ENCODE peak calls at places on chromosomes 7 and 10, in nine cellular contexts. B is OCI-LY7, U is MM.1S, D is hepatocyte, V is SK-N-SH, Z is GM23338, L is PC-3, W is HCT116, Y is neural progenitor cell. P is an unnamed sample.

GRCh38 chr10:71729023-71729649 is 9.6 kb upstream of the C10orf105 start:
- DNase-seq in B (peak; percentile 28), U (no peak), D (no peak), V (peak; percentile 79), Z (no peak), L (peak; percentile 69), W (no peak), Y (no peak), P (no peak)

GRCh38 chr7:138116156-138116555 is 39.9 kb downstream of the AKR1D1 start:
- DNase-seq in B (no peak), U (no peak), D (peak; percentile 73), V (no peak), Z (no peak), L (peak; percentile 68), W (no peak), Y (no peak), P (peak; percentile 18)

GRCh38 chr7:76426246-76426645 is 1.5 kb downstream of the ZP3 start:
- DNase-seq in B (no peak), U (no peak), D (no peak), V (no peak), Z (no peak), L (no peak), W (no peak), Y (no peak), P (no peak)

GRCh38 chr7:132519936-132520335 is 56.3 kb downstream of the PLXNA4 start:
- DNase-seq in B (no peak), U (no peak), D (no peak), V (no peak), Z (no peak), L (no peak), W (no peak), Y (no peak), P (peak; percentile 7)

GRCh38 chr10:2985729-2986232 is 81.6 kb upstream of the PFKP start:
- DNase-seq in B (no peak), U (no peak), D (peak; percentile 87), V (no peak), Z (no peak), L (peak; percentile 64), W (peak; percentile 73), Y (no peak), P (peak; percentile 78)

GRCh38 chr7:92904292-92905131 is 68.1 kb upstream of the CDK6 start:
- DNase-seq in B (no peak), U (no peak), D (peak; percentile 29), V (peak; percentile 27), Z (peak; percentile 36), L (peak; percentile 94), W (peak; percentile 88), Y (no peak), P (peak; percentile 95)

GRCh38 chr7:146002431-146003078 is 114.0 kb upstream of the CNTNAP2 start:
- DNase-seq in B (peak; percentile 95), U (peak; percentile 98), D (no peak), V (no peak), Z (no peak), L (peak; percentile 8), W (no peak), Y (no peak), P (no peak)

GRCh38 chr10:55266797-55267196 is 465.8 kb upstream of the PCDH15 start:
- DNase-seq in B (no peak), U (no peak), D (no peak), V (no peak), Z (peak; percentile 10), L (no peak), W (no peak), Y (no peak), P (no peak)

GRCh38 chr7:128738570-128739047 is 550 bp upstream of the CALU start:
- DNase-seq in B (peak; percentile 3), U (no peak), D (no peak), V (peak; percentile 18), Z (no peak), L (no peak), W (no peak), Y (no peak), P (peak; percentile 81)

GRCh38 chr10:80289451-80290287 is at the start of gene MAT1A:
- DNase-seq in B (no peak), U (no peak), D (peak; percentile 56), V (no peak), Z (peak; percentile 85), L (no peak), W (peak; percentile 74), Y (no peak), P (peak; percentile 17)

DNA sequence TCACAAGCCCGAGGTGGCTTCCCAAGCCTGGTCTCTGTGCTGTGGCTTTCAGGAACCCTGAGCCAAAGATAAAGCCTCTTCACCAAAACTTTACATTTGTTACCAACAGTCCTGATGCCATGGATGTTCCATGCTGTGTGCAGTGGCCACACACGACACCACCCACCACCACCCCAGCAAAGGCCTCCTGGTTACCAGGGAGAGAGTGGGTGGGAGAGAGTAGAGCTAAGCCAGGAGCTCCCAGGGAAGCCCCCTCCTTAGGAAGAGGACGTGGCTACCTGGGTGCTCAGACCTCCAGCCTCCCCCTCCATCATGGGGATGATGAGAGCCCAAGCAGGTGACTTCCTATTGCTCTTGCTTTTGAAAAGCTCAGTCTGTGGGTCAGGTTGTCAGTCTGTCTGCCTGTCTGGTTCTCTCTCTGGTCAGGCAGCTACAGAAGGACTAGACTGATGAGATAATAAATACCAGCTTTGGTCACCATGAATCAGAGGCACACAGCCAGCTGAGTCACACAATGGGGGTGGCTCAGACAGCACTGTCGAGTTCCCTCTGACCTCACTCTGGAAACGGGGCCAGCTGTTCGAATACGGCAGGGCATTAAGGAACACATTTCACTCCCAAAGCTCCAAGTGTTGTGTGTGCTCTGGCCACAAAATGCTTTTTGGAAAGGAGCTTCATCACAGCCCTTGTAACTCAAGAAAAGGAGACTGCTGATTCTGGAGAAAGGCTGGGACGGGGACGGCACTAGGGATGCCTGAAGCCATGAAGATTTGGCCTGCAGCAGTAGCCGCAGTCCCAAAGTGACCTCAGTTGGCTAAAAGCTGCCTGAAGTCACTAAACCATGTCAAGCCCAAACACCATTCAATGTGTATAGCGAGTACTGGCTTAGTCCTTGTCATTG is 166.0 kb downstream of the FANK1 start:
- DNase-seq in B (no peak), U (no peak), D (peak; percentile 68), V (no peak), Z (no peak), L (peak; percentile 95), W (peak; percentile 82), Y (no peak), P (peak; percentile 99)
- TF ChIP-seq EZH2phosphoT487 in B (no peak), U (no peak), D (no peak), V (no peak), Z (no peak), L (no peak), W (no peak), Y (no peak), P (no peak)

GRCh38 chr7:150338166-150338829 is 3.1 kb downstream of the RARRES2 start:
- DNase-seq in B (no peak), U (no peak), D (no peak), V (no peak), Z (no peak), L (no peak), W (no peak), Y (no peak), P (no peak)

GRCh38 chr7:150340024-150340749 is 1.2 kb downstream of the RARRES2 start:
- DNase-seq in B (no peak), U (no peak), D (peak; percentile 69), V (no peak), Z (peak; percentile 71), L (no peak), W (no peak), Y (peak; percentile 62), P (peak; percentile 25)

GRCh38 chr7:150337659-150338081 is 3.8 kb downstream of the RARRES2 start:
- DNase-seq in B (no peak), U (no peak), D (no peak), V (no peak), Z (no peak), L (no peak), W (no peak), Y (no peak), P (no peak)

GRCh38 chr7:150340875-150341262 is 560 bp downstream of the RARRES2 start:
- DNase-seq in B (no peak), U (no peak), D (no peak), V (no peak), Z (no peak), L (no peak), W (no peak), Y (no peak), P (no peak)

GRCh38 chr7:150339369-150339768 is 2.1 kb downstream of the RARRES2 start:
- DNase-seq in B (no peak), U (no peak), D (no peak), V (no peak), Z (no peak), L (no peak), W (no peak), Y (no peak), P (no peak)
- H3K4me3 ChIP-seq in B (no peak overlapping the region), U (no peak overlapping the region), D (no peak overlapping the region), V (no peak overlapping the region), Z (peak overlapping the region; percentile 93), L (no peak overlapping the region), W (no peak overlapping the region), Y (no peak overlapping the region), P (no peak overlapping the region)

GRCh38 chr10:127227663-127228062 is 31.3 kb upstream of the INSYN2A start:
- DNase-seq in B (no peak), U (no peak), D (no peak), V (no peak), Z (no peak), L (no peak), W (no peak), Y (no peak), P (no peak)

GRCh38 chr10:127227027-127227426 is 30.6 kb upstream of the INSYN2A start:
- DNase-seq in B (no peak), U (no peak), D (no peak), V (no peak), Z (no peak), L (no peak), W (no peak), Y (no peak), P (no peak)

DNA sequence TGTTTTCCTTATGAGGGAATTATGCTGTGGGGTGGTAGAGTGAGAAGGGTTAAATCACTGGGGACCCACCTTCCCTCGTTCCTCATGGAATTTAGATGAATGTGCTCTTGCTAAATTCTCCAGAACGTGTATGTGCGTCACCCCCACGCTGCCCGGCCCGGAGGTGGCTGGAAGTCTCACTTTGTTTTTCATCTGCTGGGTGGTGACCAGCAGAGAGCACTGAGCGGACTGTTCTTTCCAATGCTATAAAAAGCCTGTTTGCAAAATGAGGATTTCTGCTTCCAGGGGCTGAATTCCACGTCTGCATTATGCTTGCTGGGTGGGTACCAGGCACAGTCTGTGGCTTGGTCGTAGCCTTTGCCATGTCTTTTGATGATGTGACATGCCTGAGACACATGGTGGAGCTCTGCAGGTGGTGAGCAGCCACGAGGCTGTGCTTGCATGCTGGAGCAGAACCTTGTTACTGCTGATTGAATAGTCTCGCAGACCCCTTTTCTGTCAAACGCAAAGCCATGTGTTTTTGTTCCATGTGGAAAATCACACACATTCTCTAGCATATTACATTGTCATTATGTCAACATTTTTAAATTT is 31.9 kb upstream of the INSYN2A start:
- DNase-seq in B (no peak), U (no peak), D (no peak), V (no peak), Z (no peak), L (no peak), W (no peak), Y (peak; percentile 5), P (peak; percentile 62)
- H3K4me2 ChIP-seq in B (no peak overlapping the region), U (no peak overlapping the region), D (peak overlapping the region; percentile 22), V (no peak overlapping the region), Z (no peak overlapping the region), L (no peak overlapping the region), W (no peak overlapping the region), Y (no peak overlapping the region), P (peak overlapping the region; percentile 1)

DNA sequence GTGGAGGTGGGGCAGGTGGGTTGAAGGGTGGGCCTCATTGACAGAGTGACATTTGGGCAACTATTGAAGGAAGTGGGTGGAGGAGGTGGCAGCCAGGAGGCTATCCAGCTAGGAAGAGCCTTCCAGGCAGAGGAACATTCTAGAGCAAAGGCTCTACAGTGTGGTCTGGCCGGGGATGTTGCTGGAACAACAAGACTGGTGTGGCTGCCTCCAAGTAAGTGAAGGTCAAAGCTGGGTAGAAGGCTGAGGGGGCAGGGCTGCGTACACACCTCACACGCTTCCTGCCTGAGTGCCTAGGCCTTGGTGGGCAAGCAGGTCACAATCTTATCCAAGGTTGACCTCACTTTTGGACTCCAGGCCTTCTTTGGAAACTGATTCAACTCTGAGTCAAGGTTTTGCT is 6.6 kb downstream of the CPA1 start:
- DNase-seq in B (no peak), U (no peak), D (no peak), V (no peak), Z (no peak), L (no peak), W (no peak), Y (no peak), P (no peak)
- TF ChIP-seq EZH2phosphoT487 in B (no peak), U (no peak), D (no peak), V (no peak), Z (no peak), L (no peak), W (no peak), Y (no peak), P (no peak)